ENCODE peak calls at places on chromosome 14, in seven cellular contexts. C, K, Y, P, J, X and V are unnamed samples.

GRCh38 chr14:35197015-35197414 is 74.7 kb downstream of the PRORP start:
- DNase-seq in P (peak; percentile 69), K (peak; percentile 62), Y (peak; percentile 77), C (no peak), X (no peak), J (no peak), V (no peak)

GRCh38 chr14:53646925-53647324 is 309.7 kb downstream of the BMP4 start:
- DNase-seq in P (no peak), C (no peak), K (no peak), X (no peak), J (no peak), Y (no peak), V (peak; percentile 65)

GRCh38 chr14:60565211-60565610 is 56.3 kb downstream of the SIX6 start:
- DNase-seq in K (no peak), P (no peak), C (no peak), Y (peak; percentile 62), X (peak; percentile 88), J (no peak), V (no peak)

GRCh38 chr14:54737132-54737711 is 165.4 kb downstream of the GCH1 start:
- DNase-seq in J (no peak), Y (peak; percentile 82), C (no peak), P (peak; percentile 76), K (no peak), X (no peak), V (peak; percentile 9)

GRCh38 chr14:64705406-64706118 is 1.3 kb downstream of the PLEKHG3 start:
- DNase-seq in X (peak; percentile 14), Y (no peak), J (no peak), K (no peak), C (peak; percentile 60), P (peak; percentile 67), V (peak; percentile 46)

GRCh38 chr14:90698379-90698869 is 117.8 kb downstream of the TTC7B start:
- DNase-seq in C (no peak), K (no peak), J (no peak), X (peak; percentile 68), Y (peak; percentile 58), P (peak; percentile 64), V (peak; percentile 45)

GRCh38 chr14:40859065-40859464 is 747.6 kb upstream of the LRFN5 start:
- DNase-seq in J (no peak), C (no peak), K (no peak), Y (no peak), P (no peak), X (no peak), V (peak; percentile 62)

GRCh38 chr14:83638725-83639124 is 1891.2 kb upstream of the FLRT2 start:
- DNase-seq in Y (no peak), K (no peak), P (no peak), C (no peak), X (no peak), J (peak; percentile 1), V (no peak)

GRCh38 chr14:69325646-69326265 is 65.8 kb downstream of the GALNT16 start:
- DNase-seq in P (no peak), C (no peak), X (no peak), J (no peak), Y (no peak), K (no peak), V (no peak)

GRCh38 chr14:100825691-100826331 is at the start of gene MEG3:
- DNase-seq in Y (peak; percentile 82), J (no peak), X (peak; percentile 88), C (no peak), K (no peak), P (no peak), V (no peak)

GRCh38 chr14:102029956-102030355 is 56.9 kb downstream of the HSP90AA1 start:
- DNase-seq in K (no peak), C (no peak), X (peak; percentile 30), P (peak; percentile 29), J (peak; percentile 22), Y (peak; percentile 90), V (peak; percentile 40)

GRCh38 chr14:59374048-59374447 is 91.1 kb downstream of the GPR135 start:
- DNase-seq in J (peak; percentile 72), X (no peak), P (no peak), K (no peak), Y (no peak), C (no peak), V (peak; percentile 69)

GRCh38 chr14:91021115-91021514 is 39.3 kb downstream of the RPS6KA5 start:
- DNase-seq in J (no peak), Y (no peak), X (no peak), K (no peak), C (no peak), P (no peak), V (no peak)

GRCh38 chr14:73295198-73295796 is 58.0 kb downstream of the PAPLN start:
- DNase-seq in X (peak; percentile 86), C (no peak), Y (peak; percentile 31), J (peak; percentile 27), K (peak; percentile 33), P (peak; percentile 61), V (peak; percentile 41)

GRCh38 chr14:94598816-94599655 is 13.2 kb upstream of the SERPINA3 start:
- DNase-seq in X (peak; percentile 97), C (peak; percentile 80), P (peak; percentile 69), K (peak; percentile 96), J (peak; percentile 100), Y (peak; percentile 97), V (peak; percentile 76)

GRCh38 chr14:94599656-94600004 is 12.6 kb upstream of the SERPINA3 start:
- DNase-seq in X (no peak), K (no peak), J (no peak), C (no peak), P (no peak), Y (no peak), V (no peak)

GRCh38 chr14:94602722-94603121 is 9.5 kb upstream of the SERPINA3 start:
- DNase-seq in Y (no peak), P (no peak), C (no peak), X (no peak), J (no peak), K (no peak), V (no peak)

GRCh38 chr14:94600148-94600545 is 12.0 kb upstream of the SERPINA3 start:
- DNase-seq in X (no peak), Y (no peak), C (no peak), K (no peak), J (no peak), P (no peak), V (no peak)

DNA sequence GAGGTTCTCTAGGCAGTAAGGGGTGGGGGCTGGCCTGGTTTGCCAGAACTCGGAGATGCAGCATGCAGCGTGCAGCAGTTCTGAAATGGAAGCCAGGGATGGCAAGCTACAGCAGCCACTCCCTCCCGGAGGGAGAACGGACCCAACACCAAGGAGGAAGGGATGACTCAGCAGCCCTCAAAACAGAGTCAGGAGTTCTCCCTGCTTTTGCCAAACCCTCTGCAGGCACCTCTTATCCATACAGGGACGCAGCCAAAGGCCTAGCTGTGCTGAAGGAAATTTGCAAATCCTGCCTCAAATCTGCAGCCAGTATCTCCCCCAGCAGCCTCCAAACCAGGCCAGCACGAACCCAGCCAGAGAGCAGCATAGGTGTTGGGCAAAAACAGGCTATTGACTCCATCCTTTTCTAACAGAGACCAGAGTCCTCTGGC is 10.2 kb upstream of the SERPINA3 start:
- DNase-seq in J (peak; percentile 53), C (peak; percentile 58), K (peak; percentile 27), Y (peak; percentile 89), P (peak; percentile 30), X (peak; percentile 90), V (peak; percentile 65)
- H3K9ac ChIP-seq in J (peak overlapping the region; percentile 58), C (no peak overlapping the region), K (peak overlapping the region; percentile 40), Y (peak overlapping the region; percentile 64), P (peak overlapping the region; percentile 78), X (peak overlapping the region; percentile 78), V (no peak overlapping the region)

GRCh38 chr14:20799444-20799843 is 3.2 kb downstream of the RNASE1 start:
- DNase-seq in P (no peak), K (no peak), X (no peak), J (no peak), C (no peak), Y (no peak), V (no peak)
- H3K4me1 ChIP-seq in P (no peaks in the 10 kb centered on the region), K (peaks cover 8% of the 10 kb centered on the region), X (no peaks in the 10 kb centered on the region), J (peaks cover 25% of the 10 kb centered on the region), C (no peaks in the 10 kb centered on the region), Y (no peaks in the 10 kb centered on the region), V (peaks cover 8% of the 10 kb centered on the region)

DNA sequence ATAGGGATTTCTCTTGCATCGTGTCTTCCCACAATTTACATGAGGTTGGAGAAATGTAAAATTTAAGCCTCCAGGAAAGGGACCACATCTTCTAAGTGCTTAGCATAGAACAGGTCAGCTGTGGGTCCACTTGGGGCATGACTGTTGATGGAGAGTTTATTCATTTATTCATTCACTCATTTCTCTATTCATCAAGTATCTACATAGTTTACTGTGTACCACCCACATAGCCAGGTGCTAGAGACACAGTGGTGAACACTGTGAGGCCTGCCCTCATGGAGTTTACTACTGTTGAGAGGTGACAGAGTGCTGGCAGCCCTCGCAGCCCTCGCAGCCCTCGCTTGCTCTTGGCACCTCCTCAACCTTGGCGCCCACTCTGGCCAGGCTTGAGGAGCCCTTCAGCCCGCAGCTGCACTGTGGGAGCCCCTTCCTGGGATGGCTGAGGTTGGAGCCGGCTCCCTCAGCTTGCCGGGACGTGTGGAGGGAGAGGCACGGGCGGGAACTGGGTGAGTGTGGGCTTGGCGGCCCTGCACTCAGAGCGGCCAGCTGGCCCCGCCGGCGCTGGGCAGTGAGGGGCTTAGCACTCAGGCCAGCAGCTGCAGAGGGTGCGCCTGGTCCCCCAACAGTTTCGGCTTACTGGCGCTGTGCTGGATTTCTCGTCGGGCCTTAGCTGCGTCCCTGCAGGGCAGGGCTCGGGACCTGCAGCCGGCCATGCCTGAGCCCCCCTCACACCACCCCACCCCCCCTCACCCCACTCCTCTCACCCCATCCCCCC is 1.7 kb upstream of the JPH4 start:
- DNase-seq in K (no peak), C (peak; percentile 11), Y (no peak), X (no peak), J (peak; percentile 10), P (no peak), V (no peak)
- H3K27me3 ChIP-seq in K (no peaks in the 10 kb centered on the region), C (peaks cover 24% of the 10 kb centered on the region), Y (peaks cover 48% of the 10 kb centered on the region), X (peaks cover 49% of the 10 kb centered on the region), J (no peaks in the 10 kb centered on the region), P (peaks cover 56% of the 10 kb centered on the region), V (peaks cover 11% of the 10 kb centered on the region)

GRCh38 chr14:94116701-94117100 is 6.2 kb downstream of the IFI27 start:
- DNase-seq in Y (no peak), P (no peak), C (no peak), X (no peak), K (no peak), J (no peak), V (no peak)

GRCh38 chr14:94114589-94115067 is 4.1 kb downstream of the IFI27 start:
- DNase-seq in J (no peak), X (no peak), K (no peak), Y (no peak), C (no peak), P (no peak), V (no peak)

GRCh38 chr14:94113908-94114588 is 3.5 kb downstream of the IFI27 start:
- DNase-seq in J (no peak), X (no peak), C (no peak), P (no peak), Y (peak; percentile 31), K (no peak), V (no peak)

GRCh38 chr14:94115631-94116030 is 5.1 kb downstream of the IFI27 start:
- DNase-seq in X (no peak), J (no peak), K (no peak), C (no peak), Y (no peak), P (no peak), V (no peak)

DNA sequence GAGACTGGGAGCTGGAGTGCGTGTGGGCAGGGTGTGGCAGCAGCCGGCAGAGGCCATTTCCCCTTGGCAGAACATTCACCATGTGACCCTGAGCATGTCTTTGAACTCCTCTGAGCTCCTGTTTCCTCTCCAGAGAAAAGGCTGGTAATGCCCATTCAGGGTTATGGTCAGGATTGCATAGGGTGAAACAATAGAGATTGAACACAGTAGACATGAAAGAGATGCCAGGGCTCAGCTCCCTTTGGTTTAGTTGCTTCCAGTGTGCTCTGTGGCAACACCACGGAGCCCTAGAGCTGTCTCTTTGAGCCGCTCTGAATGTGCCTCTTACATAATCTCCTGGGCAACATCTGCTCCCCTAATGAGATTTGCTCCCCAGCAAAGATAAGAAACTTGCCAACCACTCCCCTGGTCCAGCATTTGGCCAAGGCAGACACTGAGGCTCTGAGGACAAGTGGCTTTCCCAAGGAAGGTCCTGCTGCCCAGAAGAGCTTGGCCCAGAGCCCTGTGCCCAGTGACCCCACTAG is 4.6 kb downstream of the IFI27 start:
- DNase-seq in Y (no peak), J (no peak), P (no peak), K (no peak), X (peak; percentile 12), C (peak; percentile 52), V (no peak)
- H3K9ac ChIP-seq in Y (no peak overlapping the region), J (no peak overlapping the region), P (no peak overlapping the region), K (no peak overlapping the region), X (no peak overlapping the region), C (peak overlapping the region; percentile 52), V (no peak overlapping the region)